ENCODE peak calls at places on chromosomes 6 and 20, in four cellular contexts. Y is left ventricle myocardium inferior; S is prostate gland; I is CD8-positive, alpha-beta memory T cell. T is an unnamed sample.

GRCh38 chr20:33674294-33675126 is at the start of gene NECAB3:
- DNase-seq in Y (peak; percentile 88), S (peak; percentile 83), I (peak; percentile 68), T (peak; percentile 88)

GRCh38 chr6:40719671-40720374 is 132.7 kb upstream of the LRFN2 start:
- DNase-seq in Y (no peak), S (no peak), I (no peak), T (no peak)

GRCh38 chr6:34341481-34341971 is 50.9 kb downstream of the NUDT3 start:
- DNase-seq in Y (no peak), S (peak; percentile 18), I (no peak), T (peak; percentile 41)

GRCh38 chr20:38191654-38192053 is 26.6 kb upstream of the TGM2 start:
- DNase-seq in Y (no peak), S (no peak), I (no peak), T (no peak)

GRCh38 chr20:59988141-59988540 is 29.9 kb downstream of the CDH26 start:
- DNase-seq in Y (no peak), S (no peak), I (no peak), T (peak; percentile 91)

GRCh38 chr6:139473239-139473701 is 98.8 kb upstream of the CITED2 start:
- DNase-seq in Y (no peak), S (no peak), I (no peak), T (peak; percentile 16)

GRCh38 chr6:170462366-170463020 is 90.6 kb downstream of the PSMB1 start:
- DNase-seq in Y (no peak), S (no peak), I (no peak), T (peak; percentile 36)

GRCh38 chr6:118580585-118581419 is 32.7 kb downstream of the PLN start:
- DNase-seq in Y (no peak), S (peak; percentile 14), I (peak; percentile 21), T (peak; percentile 32)

GRCh38 chr6:164042212-164042611 is 627.7 kb downstream of the QKI start:
- DNase-seq in Y (no peak), S (no peak), I (no peak), T (no peak)

DNA sequence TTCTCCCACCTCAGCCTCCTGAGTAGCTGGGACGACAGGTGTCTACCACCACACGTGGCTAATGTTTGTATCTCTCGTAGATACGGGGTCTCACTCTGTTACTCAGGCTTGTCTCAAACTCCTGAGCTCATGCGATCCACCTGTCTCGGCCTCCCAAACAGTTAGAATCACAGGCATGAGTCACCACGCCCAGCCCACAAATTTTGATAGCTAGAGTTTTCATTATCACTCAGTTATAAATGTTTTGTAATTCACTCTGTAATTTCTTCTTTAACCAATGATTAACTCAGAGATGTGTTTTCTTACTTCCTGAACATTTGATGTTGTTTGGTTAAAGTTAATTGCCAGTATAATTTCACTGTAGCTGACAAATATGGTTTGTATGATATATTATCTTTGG is 249.3 kb downstream of the SMOC2 start:
- DNase-seq in Y (no peak), S (no peak), I (no peak), T (no peak)
- H3K4me1 ChIP-seq in Y (no peaks in the 10 kb centered on the region), S (no peaks in the 10 kb centered on the region), I (no peaks in the 10 kb centered on the region), T (no peaks in the 10 kb centered on the region)

GRCh38 chr20:58869662-58870227 is 17.2 kb downstream of the GNAS start:
- DNase-seq in Y (no peak), S (no peak), I (no peak), T (no peak)
- H3K4me1 ChIP-seq in Y (no peaks in the 10 kb centered on the region), S (no peaks in the 10 kb centered on the region), I (no peaks in the 10 kb centered on the region), T (peaks cover 18% of the 10 kb centered on the region)

DNA sequence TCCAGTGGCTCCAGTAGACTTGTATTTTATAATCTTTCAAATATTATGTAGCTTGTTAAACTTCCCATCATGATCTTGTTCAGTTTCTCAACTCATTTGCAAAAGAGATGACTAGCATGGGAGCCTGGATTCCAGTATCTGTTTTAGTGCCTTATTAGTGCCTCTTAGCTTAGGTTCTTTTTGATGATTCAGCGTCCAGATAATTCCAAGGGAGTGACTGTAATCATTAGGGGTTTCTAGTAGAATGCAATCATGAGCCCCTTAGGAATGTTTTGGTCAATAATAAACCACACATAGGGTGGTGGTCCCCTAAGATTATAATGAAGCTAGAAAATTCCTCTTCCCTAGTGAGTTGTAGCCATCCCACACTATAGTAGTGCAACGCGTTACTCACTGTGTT is 7.0 kb downstream of the CD2AP start:
- DNase-seq in Y (no peak), S (no peak), I (no peak), T (no peak)
- H3K4me1 ChIP-seq in Y (peaks cover 38% of the 10 kb centered on the region), S (no peaks in the 10 kb centered on the region), I (peaks cover 39% of the 10 kb centered on the region), T (peaks cover 17% of the 10 kb centered on the region)

DNA sequence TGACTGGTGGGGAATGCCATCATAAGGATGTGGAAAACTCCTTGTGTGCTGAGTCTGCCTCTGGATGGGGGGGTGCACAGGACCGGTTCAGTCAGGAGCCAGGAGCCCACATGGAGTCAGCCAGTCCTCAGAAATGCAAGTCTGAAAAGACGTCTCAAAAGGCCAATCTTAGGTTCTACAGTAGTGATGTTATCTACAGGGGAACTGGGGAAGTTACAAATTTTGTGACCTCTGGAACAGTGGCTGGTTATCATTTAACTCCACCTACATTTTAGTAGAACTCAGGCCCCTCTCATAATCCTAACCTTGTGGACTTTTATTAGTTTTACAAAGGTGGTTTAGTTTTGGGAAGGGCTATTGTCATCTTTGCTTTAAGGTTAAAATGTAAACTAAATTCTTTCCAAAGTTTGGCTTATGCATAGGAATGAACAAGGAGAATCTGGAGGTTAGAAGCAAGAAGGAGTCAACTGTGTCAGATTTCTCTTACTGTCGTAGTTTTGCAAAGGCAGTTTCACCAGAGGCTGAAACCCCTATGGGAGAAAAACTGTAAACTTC is 13.7 kb upstream of the TBC1D22B start:
- DNase-seq in Y (no peak), S (no peak), I (no peak), T (no peak)
- H3K4me1 ChIP-seq in Y (peaks cover 68% of the 10 kb centered on the region), S (no peaks in the 10 kb centered on the region), I (peaks cover 11% of the 10 kb centered on the region), T (peaks cover 26% of the 10 kb centered on the region)

GRCh38 chr6:143337201-143337949 is 113.1 kb downstream of the ADAT2 start:
- DNase-seq in Y (peak; percentile 22), S (no peak), I (peak; percentile 23), T (peak; percentile 51)

GRCh38 chr6:143335865-143336264 is 114.6 kb downstream of the ADAT2 start:
- DNase-seq in Y (no peak), S (no peak), I (no peak), T (no peak)

GRCh38 chr6:143339223-143339622 is 111.3 kb downstream of the ADAT2 start:
- DNase-seq in Y (no peak), S (no peak), I (no peak), T (no peak)

GRCh38 chr6:143333749-143334520 is 116.6 kb downstream of the ADAT2 start:
- DNase-seq in Y (no peak), S (no peak), I (no peak), T (no peak)

DNA sequence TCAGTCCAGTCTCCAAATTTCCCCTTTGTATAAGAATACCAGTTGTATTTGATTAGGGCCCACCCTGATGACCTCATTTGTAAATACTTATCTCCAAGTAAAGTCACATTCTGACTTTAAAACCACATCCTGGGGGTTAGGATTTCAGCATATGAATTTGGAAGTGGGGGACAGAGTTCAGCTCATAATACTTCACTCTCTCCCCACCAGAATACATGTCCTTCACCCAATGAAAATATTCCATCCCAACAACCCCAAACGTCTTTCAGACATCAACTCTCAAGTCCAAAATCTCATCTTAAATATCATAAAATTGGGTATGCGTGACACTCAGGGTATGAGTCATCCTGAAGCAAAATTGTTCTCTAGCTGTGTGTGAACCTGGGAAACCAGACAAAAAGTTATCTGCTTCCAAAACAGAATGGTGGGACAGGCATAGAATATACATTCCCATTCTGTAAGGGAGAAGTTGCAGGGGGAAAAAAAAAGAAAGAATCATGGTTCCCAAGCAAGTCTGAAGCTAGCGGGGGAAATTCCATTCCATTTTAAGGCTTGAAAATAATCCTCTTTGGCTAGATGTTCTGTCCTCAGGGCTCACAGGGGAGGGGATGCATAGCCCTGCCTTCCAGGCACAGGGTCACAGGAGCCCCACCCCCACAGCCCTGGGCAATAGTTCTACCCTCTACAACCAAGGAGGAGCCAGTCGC is 113.9 kb downstream of the ADAT2 start:
- DNase-seq in Y (no peak), S (no peak), I (no peak), T (no peak)
- H3K4me1 ChIP-seq in Y (no peaks in the 10 kb centered on the region), S (no peaks in the 10 kb centered on the region), I (no peaks in the 10 kb centered on the region), T (no peaks in the 10 kb centered on the region)

DNA sequence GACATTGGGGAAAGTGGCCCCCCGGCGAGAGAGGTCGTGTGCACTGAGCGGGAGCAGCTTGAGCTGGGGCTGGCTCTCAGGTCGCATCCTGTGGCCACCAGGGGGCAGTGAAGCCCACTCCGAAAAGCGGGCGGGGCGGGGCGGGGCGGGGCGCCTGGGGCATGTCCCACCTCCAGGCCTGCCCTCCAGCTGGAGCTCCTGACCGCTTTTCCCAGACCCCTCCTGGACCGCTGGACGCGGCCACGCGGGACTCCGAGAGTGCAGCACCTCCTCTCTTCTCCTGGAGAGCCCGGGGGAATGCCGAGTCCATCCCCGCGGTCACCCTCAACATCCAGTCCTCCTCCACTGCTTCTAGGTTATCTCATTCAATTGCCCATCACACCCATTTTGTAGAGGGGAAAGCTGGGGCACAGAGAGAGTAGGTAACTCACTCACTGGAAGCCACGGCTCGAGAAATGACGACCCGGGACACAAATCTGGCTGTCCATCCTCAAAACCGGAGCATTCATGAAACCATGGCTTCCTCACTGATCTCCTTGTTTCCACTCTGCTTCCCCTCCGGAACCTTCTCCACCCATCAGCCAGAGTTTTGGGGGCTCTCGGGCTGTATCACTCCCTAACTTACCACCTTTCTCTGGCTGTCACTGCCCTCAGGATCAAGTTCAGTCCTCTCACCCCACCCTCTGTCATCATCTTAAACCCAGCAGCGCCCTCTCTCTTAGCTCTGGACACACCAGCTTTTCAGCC is 24.1 kb downstream of the COX4I2 start:
- DNase-seq in Y (peak; percentile 86), S (peak; percentile 75), I (peak; percentile 75), T (peak; percentile 78)
- H3K4me1 ChIP-seq in Y (peaks cover 53% of the 10 kb centered on the region), S (peaks cover 30% of the 10 kb centered on the region), I (peaks cover 33% of the 10 kb centered on the region), T (peaks cover 51% of the 10 kb centered on the region)

GRCh38 chr6:90493332-90493731 is 93.5 kb downstream of the MAP3K7 start:
- DNase-seq in Y (no peak), S (no peak), I (no peak), T (no peak)

GRCh38 chr6:90492369-90492768 is 94.5 kb downstream of the MAP3K7 start:
- DNase-seq in Y (no peak), S (no peak), I (no peak), T (no peak)

GRCh38 chr6:90494067-90494773 is 92.7 kb downstream of the MAP3K7 start:
- DNase-seq in Y (no peak), S (no peak), I (no peak), T (no peak)

GRCh38 chr6:90495216-90495817 is 91.6 kb downstream of the MAP3K7 start:
- DNase-seq in Y (no peak), S (no peak), I (no peak), T (no peak)

DNA sequence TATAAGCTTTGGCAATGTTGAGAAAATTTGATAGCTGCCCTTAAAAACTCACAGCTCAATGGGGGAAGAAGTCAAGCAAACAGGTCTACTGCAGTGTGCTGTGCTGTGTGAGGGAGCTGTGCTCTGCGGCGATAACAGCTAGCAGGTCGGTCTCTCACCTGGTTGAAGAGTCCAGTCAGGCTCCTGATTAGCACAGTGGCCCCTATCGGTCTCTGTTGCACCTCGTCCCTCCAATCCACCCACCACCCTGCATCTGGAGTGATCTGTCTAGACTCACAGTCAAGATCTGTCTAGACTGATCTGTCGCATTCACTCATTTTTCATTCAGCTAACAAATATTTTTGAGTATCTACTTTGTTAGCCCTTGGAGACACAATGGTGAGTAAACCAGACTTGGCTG is 94.1 kb downstream of the MAP3K7 start:
- DNase-seq in Y (no peak), S (no peak), I (no peak), T (no peak)
- H3K4me1 ChIP-seq in Y (no peaks in the 10 kb centered on the region), S (no peaks in the 10 kb centered on the region), I (no peaks in the 10 kb centered on the region), T (no peaks in the 10 kb centered on the region)